ENCODE peak calls at places on chromosomes 16 and 17, in six cellular contexts. C is A549, B is HepG2, Y is K562, I is endothelial cell of umbilical vein, S is GM12878. T is an unnamed sample.

GRCh38 chr17:45289316-45290268 is 27.2 kb downstream of the MAP3K14 start:
- DNase-seq in C (no peak), B (no peak), Y (no peak), I (no peak), S (no peak), T (no peak)

GRCh38 chr17:37024181-37024637 is 75.5 kb downstream of the AATF start:
- DNase-seq in C (no peak), B (no peak), Y (no peak), I (no peak), S (no peak), T (peak; percentile 62)

GRCh38 chr16:66133641-66134402 is 232.7 kb upstream of the CDH5 start:
- DNase-seq in C (no peak), B (no peak), Y (no peak), I (no peak), S (no peak), T (no peak)

GRCh38 chr16:65667013-65667578 is 545.2 kb upstream of the CDH11 start:
- DNase-seq in C (no peak), B (peak; percentile 9), Y (no peak), I (no peak), S (no peak), T (peak; percentile 20)

GRCh38 chr17:34645636-34646035 is 66.3 kb downstream of the TMEM132E start:
- DNase-seq in C (no peak), B (no peak), Y (peak; percentile 23), I (no peak), S (no peak), T (no peak)

GRCh38 chr17:70810609-70811008 is 641.3 kb downstream of the KCNJ2 start:
- DNase-seq in C (no peak), B (no peak), Y (no peak), I (no peak), S (no peak), T (no peak)

GRCh38 chr16:87853411-87854052 is 15.8 kb downstream of the SLC7A5 start:
- DNase-seq in C (peak; percentile 94), B (peak; percentile 89), Y (peak; percentile 89), I (peak; percentile 83), S (peak; percentile 57), T (peak; percentile 97)

GRCh38 chr17:49498037-49498615 is 3.0 kb downstream of the NGFR start:
- DNase-seq in C (peak; percentile 51), B (no peak), Y (no peak), I (no peak), S (no peak), T (no peak)

GRCh38 chr16:102060-102855 is 24.2 kb downstream of the MPG start:
- DNase-seq in C (no peak), B (no peak), Y (no peak), I (peak; percentile 65), S (no peak), T (no peak)

GRCh38 chr17:17075037-17075755 is 32.9 kb downstream of the MPRIP start:
- DNase-seq in C (no peak), B (no peak), Y (no peak), I (peak; percentile 66), S (no peak), T (no peak)

GRCh38 chr17:64781013-64781392 is 118.9 kb upstream of the SMURF2 start:
- DNase-seq in C (no peak), B (no peak), Y (no peak), I (no peak), S (no peak), T (peak; percentile 56)

GRCh38 chr16:10312784-10313724 is 72.8 kb upstream of the ATF7IP2 start:
- DNase-seq in C (no peak), B (peak; percentile 78), Y (no peak), I (no peak), S (peak; percentile 80), T (no peak)

GRCh38 chr17:62862251-62862650 is 54.1 kb upstream of the MARCHF10 start:
- DNase-seq in C (no peak), B (no peak), Y (no peak), I (no peak), S (no peak), T (no peak)

GRCh38 chr16:7921360-7921759 is 588.7 kb downstream of the RBFOX1 start:
- DNase-seq in C (no peak), B (no peak), Y (no peak), I (no peak), S (no peak), T (peak; percentile 6)

GRCh38 chr16:2365895-2366294 is 25.4 kb upstream of the ABCA3 start:
- DNase-seq in C (no peak), B (no peak), Y (no peak), I (peak; percentile 40), S (no peak), T (no peak)

GRCh38 chr17:15890279-15890892 is 54.5 kb upstream of the ADORA2B start:
- DNase-seq in C (no peak), B (no peak), Y (no peak), I (no peak), S (no peak), T (no peak)

GRCh38 chr16:81469183-81469677 is 24.6 kb downstream of the CMIP start:
- DNase-seq in C (no peak), B (no peak), Y (no peak), I (no peak), S (no peak), T (no peak)

DNA sequence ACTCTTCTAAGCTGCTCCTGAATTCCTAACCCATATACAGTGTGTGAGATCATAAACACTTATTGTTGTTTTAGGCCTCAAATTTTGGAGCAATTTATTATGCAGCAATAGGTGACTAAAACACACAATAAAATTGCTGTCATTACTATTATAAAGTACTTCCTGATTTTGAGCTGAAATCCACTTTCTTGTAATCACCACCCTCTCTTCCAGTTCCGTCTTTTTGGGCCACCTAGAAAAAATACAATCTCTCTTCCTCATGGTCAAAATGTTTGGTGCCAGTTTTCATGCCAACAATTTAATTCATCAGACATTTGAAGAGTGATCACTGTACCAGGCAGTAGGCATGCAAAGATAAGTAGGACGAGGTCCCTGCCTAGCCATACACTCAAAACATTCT is 43.3 kb upstream of the NF1 start:
- DNase-seq in C (no peak), B (no peak), Y (no peak), I (no peak), S (no peak), T (no peak)
- TF ChIP-seq MYC in C (no peak), B (no peak), Y (no peak), I (no peak), S (no peak), T (no peak)

DNA sequence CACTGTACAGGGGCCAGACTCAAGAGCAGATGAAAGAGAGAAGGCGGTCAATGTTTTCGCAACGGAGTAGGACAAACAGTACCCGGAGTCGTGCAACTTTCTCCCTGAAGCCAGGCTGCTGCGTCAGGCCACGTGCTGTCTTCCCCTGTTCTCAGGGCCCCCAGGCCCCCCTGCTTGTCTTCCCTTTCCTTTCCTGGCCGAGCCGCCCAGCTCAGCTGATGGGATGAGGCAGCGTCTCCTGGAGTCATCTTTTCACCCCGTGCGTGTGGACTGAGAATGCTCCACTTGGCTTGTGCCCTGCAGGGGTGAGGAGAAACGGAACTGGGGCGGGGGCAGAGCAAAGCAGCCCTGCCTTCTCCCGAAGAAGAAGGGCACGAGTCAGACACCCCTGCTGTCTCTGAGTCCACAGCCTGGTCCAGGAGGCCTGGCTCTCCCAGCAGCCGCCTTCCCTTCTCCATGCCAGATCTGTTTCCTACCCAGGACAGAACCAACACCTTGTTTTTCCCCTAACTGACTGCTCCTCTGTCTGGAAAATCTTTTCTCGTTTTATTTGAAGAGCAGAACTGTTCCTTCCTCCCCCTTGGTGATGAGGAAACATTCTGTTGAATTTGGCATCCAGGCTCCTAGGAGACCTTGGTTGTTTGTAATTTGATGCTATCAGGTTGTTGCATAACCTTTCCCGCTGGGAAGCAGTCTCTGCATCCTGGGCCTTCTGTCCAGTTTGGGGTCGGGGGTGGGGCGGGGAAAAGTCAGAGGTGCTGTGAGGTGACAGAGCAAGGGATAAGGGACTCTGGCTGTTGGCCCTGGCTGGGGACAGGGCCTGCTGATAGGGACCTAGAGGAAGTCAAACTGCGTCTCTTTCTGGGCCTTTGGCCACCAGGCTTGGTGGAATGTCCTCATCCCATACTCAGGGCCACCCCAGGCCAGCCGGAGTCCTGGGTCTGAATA is 78.8 kb downstream of the WIPI1 start:
- DNase-seq in C (peak; percentile 88), B (peak; percentile 100), Y (no peak), I (peak; percentile 92), S (no peak), T (no peak)
- H3K4me3 ChIP-seq in C (peak overlapping the region; percentile 23), B (peak overlapping the region; percentile 38), Y (no peak overlapping the region), I (no peak overlapping the region), S (no peak overlapping the region), T (no peak overlapping the region)

DNA sequence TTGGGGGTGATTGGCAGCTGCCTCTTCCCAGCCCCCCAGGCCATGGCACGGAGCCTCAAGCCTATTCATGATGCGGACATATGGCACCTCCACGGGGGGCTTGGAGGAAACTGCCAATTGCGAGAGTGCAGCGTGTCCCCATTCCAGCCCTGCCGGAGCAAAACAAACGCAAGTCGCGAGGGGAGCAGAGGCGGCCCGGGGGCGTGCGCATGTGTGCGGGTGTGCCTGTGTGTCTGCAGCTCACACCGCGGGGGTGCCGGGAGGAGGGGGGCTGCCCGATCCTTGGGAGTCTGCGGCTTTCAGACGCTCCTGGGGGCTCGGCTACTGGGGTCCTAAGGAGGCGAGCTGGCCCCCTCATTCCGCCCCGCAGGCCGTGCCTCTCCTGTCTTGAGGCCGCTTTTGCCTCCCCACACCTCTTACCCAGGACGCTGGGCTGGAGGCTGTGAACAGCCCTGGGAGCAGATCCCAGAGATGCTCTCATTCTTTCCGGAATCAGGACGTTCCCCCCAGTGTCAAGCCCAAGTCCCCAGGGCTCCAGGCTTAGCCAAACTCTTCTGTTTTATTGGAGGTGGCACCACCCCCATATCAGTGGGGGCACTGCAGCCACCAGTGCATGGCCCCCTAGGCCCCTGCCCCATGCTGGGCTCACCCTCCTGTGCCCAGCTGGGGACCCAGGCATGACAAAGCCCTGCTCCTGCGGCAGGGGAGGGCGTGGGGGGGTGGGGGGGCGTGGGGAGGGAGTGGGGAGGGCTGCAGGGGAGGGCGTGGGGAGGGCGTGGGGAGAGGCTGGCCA is 29.1 kb downstream of the ENDOV start:
- DNase-seq in C (no peak), B (no peak), Y (no peak), I (no peak), S (no peak), T (no peak)
- TF ChIP-seq MYC in C (no peak), B (no peak), Y (no peak), I (no peak), S (no peak), T (no peak)

GRCh38 chr17:43660816-43661493 is 767 bp downstream of the MEOX1 start:
- DNase-seq in C (no peak), B (no peak), Y (no peak), I (no peak), S (no peak), T (no peak)
- H3K4me3 ChIP-seq in C (no peak overlapping the region), B (no peak overlapping the region), Y (no peak overlapping the region), I (no peak overlapping the region), S (peak overlapping the region; percentile 69), T (no peak overlapping the region)

DNA sequence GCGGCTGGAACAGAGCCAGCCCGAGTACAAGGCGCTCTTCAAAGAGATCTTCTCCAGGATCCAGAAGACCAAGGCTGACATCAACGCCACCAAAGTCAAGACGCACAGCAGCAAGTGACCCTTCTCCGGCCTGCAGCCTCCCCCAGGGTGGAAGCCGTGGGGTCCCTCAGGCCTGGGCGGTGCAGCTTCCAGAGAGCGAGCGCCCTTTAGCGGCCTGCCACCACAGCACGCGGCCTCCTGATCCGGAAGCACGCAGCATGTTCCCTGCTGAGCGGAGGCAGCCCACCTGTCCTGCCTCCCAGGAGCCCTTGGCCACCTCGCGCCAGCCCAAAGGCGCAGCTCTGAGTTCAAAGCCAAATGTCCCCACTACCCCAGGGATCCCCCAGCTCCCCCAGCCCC is 8.5 kb upstream of the MRPL58 start:
- DNase-seq in C (no peak), B (no peak), Y (no peak), I (no peak), S (no peak), T (no peak)
- TF ChIP-seq MYC in C (no peak), B (no peak), Y (no peak), I (no peak), S (no peak), T (no peak)

GRCh38 chr17:39872700-39873099 is 4.7 kb downstream of the ZPBP2 start:
- DNase-seq in C (no peak), B (peak; percentile 20), Y (no peak), I (peak; percentile 19), S (no peak), T (peak; percentile 53)
- H3K4me3 ChIP-seq in C (no peak overlapping the region), B (no peak overlapping the region), Y (no peak overlapping the region), I (no peak overlapping the region), S (no peak overlapping the region), T (no peak overlapping the region)